ENCODE peak calls at places on chromosomes 6 and 20, in nine cellular contexts. W, Q, Z, J, L, R, C, I and U are unnamed samples.

GRCh38 chr6:7085911-7086310 is 21.9 kb upstream of the RREB1 start:
- DNase-seq in W (peak; percentile 27), Q (no peak), Z (no peak), J (no peak), L (peak; percentile 42), R (peak; percentile 39), C (no peak), I (no peak), U (no peak)

GRCh38 chr6:1749041-1749440 is 139.3 kb downstream of the FOXC1 start:
- DNase-seq in W (no peak), Q (no peak), Z (no peak), J (no peak), L (no peak), R (no peak), C (no peak), I (no peak), U (no peak)

GRCh38 chr6:105536961-105537360 is 134.1 kb upstream of the PREP start:
- DNase-seq in W (no peak), Q (no peak), Z (no peak), J (no peak), L (peak; percentile 42), R (no peak), C (no peak), I (no peak), U (no peak)

GRCh38 chr6:143701343-143702234 is 23.8 kb downstream of the PHACTR2 start:
- DNase-seq in W (no peak), Q (no peak), Z (no peak), J (no peak), L (no peak), R (no peak), C (no peak), I (no peak), U (no peak)

GRCh38 chr20:13525225-13525940 is 113.3 kb downstream of the TASP1 start:
- DNase-seq in W (no peak), Q (no peak), Z (no peak), J (no peak), L (no peak), R (peak; percentile 82), C (no peak), I (peak; percentile 68), U (no peak)

GRCh38 chr6:70900061-70900460 is 56.8 kb downstream of the B3GAT2 start:
- DNase-seq in W (no peak), Q (no peak), Z (no peak), J (no peak), L (no peak), R (no peak), C (no peak), I (no peak), U (no peak)

GRCh38 chr20:14829897-14830296 is 492.5 kb upstream of the FLRT3 start:
- DNase-seq in W (no peak), Q (no peak), Z (no peak), J (no peak), L (no peak), R (no peak), C (no peak), I (no peak), U (no peak)

GRCh38 chr6:26017567-26017966 is 55.0 kb downstream of the TRIM38 start:
- DNase-seq in W (peak; percentile 70), Q (peak; percentile 15), Z (peak; percentile 75), J (peak; percentile 44), L (no peak), R (peak; percentile 91), C (peak; percentile 63), I (no peak), U (no peak)

GRCh38 chr6:568954-569523 is 87.9 kb downstream of the HUS1B start:
- DNase-seq in W (no peak), Q (no peak), Z (no peak), J (no peak), L (no peak), R (no peak), C (no peak), I (no peak), U (no peak)

GRCh38 chr6:4707011-4707410 is 69.2 kb upstream of the CDYL start:
- DNase-seq in W (no peak), Q (no peak), Z (no peak), J (no peak), L (no peak), R (peak; percentile 11), C (no peak), I (no peak), U (no peak)

GRCh38 chr6:22401206-22401605 is 104.4 kb upstream of the PRL start:
- DNase-seq in W (no peak), Q (no peak), Z (no peak), J (no peak), L (no peak), R (peak; percentile 3), C (no peak), I (no peak), U (no peak)

GRCh38 chr6:168364793-168365421 is 45.3 kb upstream of the DACT2 start:
- DNase-seq in W (no peak), Q (no peak), Z (no peak), J (no peak), L (no peak), R (no peak), C (no peak), I (no peak), U (no peak)

GRCh38 chr6:15512126-15512525 is 150.7 kb downstream of the DTNBP1 start:
- DNase-seq in W (no peak), Q (no peak), Z (no peak), J (no peak), L (peak; percentile 84), R (peak; percentile 23), C (peak; percentile 19), I (peak; percentile 41), U (no peak)

GRCh38 chr6:7479801-7480266 is 61.6 kb upstream of the DSP start:
- DNase-seq in W (no peak), Q (no peak), Z (no peak), J (no peak), L (no peak), R (peak; percentile 88), C (no peak), I (no peak), U (no peak)

GRCh38 chr6:52500268-52501129 is 76.4 kb downstream of the TRAM2 start:
- DNase-seq in W (peak; percentile 48), Q (no peak), Z (no peak), J (no peak), L (no peak), R (no peak), C (no peak), I (no peak), U (no peak)

GRCh38 chr20:1636621-1637020 is 16.8 kb upstream of the SIRPB1 start:
- DNase-seq in W (no peak), Q (no peak), Z (no peak), J (no peak), L (no peak), R (peak; percentile 62), C (no peak), I (peak; percentile 93), U (no peak)

GRCh38 chr6:85132091-85132490 is 317.8 kb upstream of the NT5E start:
- DNase-seq in W (no peak), Q (no peak), Z (no peak), J (no peak), L (no peak), R (no peak), C (no peak), I (no peak), U (no peak)

GRCh38 chr6:34242252-34243130 is 5.8 kb downstream of the HMGA1 start:
- DNase-seq in W (no peak), Q (no peak), Z (no peak), J (no peak), L (peak; percentile 9), R (peak; percentile 31), C (no peak), I (no peak), U (no peak)

GRCh38 chr6:14286144-14286543 is 168.6 kb downstream of the CD83 start:
- DNase-seq in W (no peak), Q (no peak), Z (no peak), J (no peak), L (no peak), R (peak; percentile 64), C (no peak), I (no peak), U (no peak)

GRCh38 chr6:15416932-15417509 is 171.2 kb downstream of the JARID2 start:
- DNase-seq in W (no peak), Q (no peak), Z (no peak), J (no peak), L (no peak), R (no peak), C (no peak), I (no peak), U (no peak)

GRCh38 chr6:51953246-51953645 is 134.2 kb downstream of the PKHD1 start:
- DNase-seq in W (no peak), Q (no peak), Z (no peak), J (no peak), L (no peak), R (peak; percentile 17), C (no peak), I (no peak), U (no peak)

GRCh38 chr6:142233945-142234682 is 67.7 kb upstream of the ADGRG6 start:
- DNase-seq in W (no peak), Q (no peak), Z (no peak), J (no peak), L (no peak), R (no peak), C (no peak), I (no peak), U (no peak)

GRCh38 chr6:150723857-150724256 is 124.2 kb downstream of the PLEKHG1 start:
- DNase-seq in W (no peak), Q (no peak), Z (no peak), J (no peak), L (no peak), R (peak; percentile 45), C (no peak), I (no peak), U (no peak)

GRCh38 chr20:46341374-46342044 is 33.2 kb upstream of the CDH22 start:
- DNase-seq in W (no peak), Q (no peak), Z (no peak), J (no peak), L (no peak), R (no peak), C (no peak), I (no peak), U (no peak)

GRCh38 chr6:144544266-144544830 is 259.2 kb downstream of the UTRN start:
- DNase-seq in W (no peak), Q (no peak), Z (no peak), J (no peak), L (no peak), R (no peak), C (no peak), I (no peak), U (no peak)

GRCh38 chr20:41989935-41990635 is 371.9 kb upstream of the CHD6 start:
- DNase-seq in W (no peak), Q (no peak), Z (no peak), J (no peak), L (peak; percentile 29), R (no peak), C (no peak), I (no peak), U (no peak)

GRCh38 chr6:8027965-8028651 is 36.1 kb downstream of the BLOC1S5 start:
- DNase-seq in W (no peak), Q (no peak), Z (no peak), J (no peak), L (no peak), R (peak; percentile 23), C (no peak), I (no peak), U (no peak)

GRCh38 chr20:58481541-58482021 is 33.6 kb downstream of the APCDD1L start:
- DNase-seq in W (peak; percentile 38), Q (peak; percentile 48), Z (peak; percentile 53), J (no peak), L (peak; percentile 79), R (peak; percentile 50), C (peak; percentile 86), I (peak; percentile 42), U (peak; percentile 27)

GRCh38 chr20:3616250-3616649 is 46.9 kb downstream of the GFRA4 start:
- DNase-seq in W (peak; percentile 21), Q (no peak), Z (no peak), J (no peak), L (no peak), R (peak; percentile 91), C (no peak), I (no peak), U (no peak)

GRCh38 chr6:127225497-127225896 is 41.2 kb upstream of the RNF146 start:
- DNase-seq in W (no peak), Q (no peak), Z (no peak), J (no peak), L (no peak), R (peak; percentile 42), C (no peak), I (no peak), U (no peak)

GRCh38 chr20:36102809-36103596 is 51.5 kb upstream of the EPB41L1 start:
- DNase-seq in W (no peak), Q (no peak), Z (no peak), J (no peak), L (no peak), R (no peak), C (no peak), I (no peak), U (no peak)